ENCODE peak calls at places on chromosome 11, in four cellular contexts. H is WTC11, F is K562, G is HepG2. C is an unnamed sample.

GRCh38 chr11:101915811-101916291 is 471 bp downstream of the ANGPTL5 start:
- DNase-seq in H (no peak), F (no peak), G (no peak), C (no peak)

GRCh38 chr11:108997826-108998225 is 333.0 kb downstream of the DDX10 start:
- DNase-seq in H (no peak), F (no peak), G (no peak), C (no peak)

GRCh38 chr11:96464695-96465307 is 75.0 kb downstream of the JRKL start:
- DNase-seq in H (no peak), F (peak), G (peak), C (peak)

GRCh38 chr11:78821371-78822306 is 247.0 kb upstream of the NARS2 start:
- DNase-seq in H (no peak), F (no peak), G (no peak), C (no peak)

GRCh38 chr11:19836666-19837065 is 124.0 kb downstream of the NAV2 start:
- DNase-seq in H (no peak), F (no peak), G (no peak), C (no peak)

GRCh38 chr11:122486793-122487495 is 168.6 kb upstream of the UBASH3B start:
- DNase-seq in H (peak), F (no peak), G (no peak), C (no peak)

GRCh38 chr11:74123008-74123448 is 47.8 kb downstream of the C2CD3 start:
- DNase-seq in H (no peak), F (no peak), G (no peak), C (no peak)

GRCh38 chr11:64877390-64878222 is 815 bp downstream of the EHD1 start:
- DNase-seq in H (no peak), F (no peak), G (no peak), C (no peak)

GRCh38 chr11:124520253-124520854 is 23.1 kb downstream of the OR8B12 start:
- DNase-seq in H (no peak), F (no peak), G (no peak), C (no peak)
- TF ChIP-seq ELF4 in H (no peak), F (no peak), G (no peak), C (no peak)

GRCh38 chr11:129458756-129459535 is 83.3 kb downstream of the BARX2 start:
- DNase-seq in H (no peak), F (no peak), G (no peak), C (peak)

GRCh38 chr11:129458278-129458677 is 82.6 kb downstream of the BARX2 start:
- DNase-seq in H (no peak), F (no peak), G (no peak), C (no peak)

GRCh38 chr11:129455756-129456436 is 80.2 kb downstream of the BARX2 start:
- DNase-seq in H (no peak), F (no peak), G (no peak), C (no peak)

GRCh38 chr11:129457321-129457720 is 81.7 kb downstream of the BARX2 start:
- DNase-seq in H (no peak), F (no peak), G (no peak), C (no peak)

GRCh38 chr11:129460714-129461113 is 85.1 kb downstream of the BARX2 start:
- DNase-seq in H (no peak), F (no peak), G (peak), C (no peak)
- TF ChIP-seq ELF4 in H (no peak), F (no peak), G (no peak), C (no peak)

DNA sequence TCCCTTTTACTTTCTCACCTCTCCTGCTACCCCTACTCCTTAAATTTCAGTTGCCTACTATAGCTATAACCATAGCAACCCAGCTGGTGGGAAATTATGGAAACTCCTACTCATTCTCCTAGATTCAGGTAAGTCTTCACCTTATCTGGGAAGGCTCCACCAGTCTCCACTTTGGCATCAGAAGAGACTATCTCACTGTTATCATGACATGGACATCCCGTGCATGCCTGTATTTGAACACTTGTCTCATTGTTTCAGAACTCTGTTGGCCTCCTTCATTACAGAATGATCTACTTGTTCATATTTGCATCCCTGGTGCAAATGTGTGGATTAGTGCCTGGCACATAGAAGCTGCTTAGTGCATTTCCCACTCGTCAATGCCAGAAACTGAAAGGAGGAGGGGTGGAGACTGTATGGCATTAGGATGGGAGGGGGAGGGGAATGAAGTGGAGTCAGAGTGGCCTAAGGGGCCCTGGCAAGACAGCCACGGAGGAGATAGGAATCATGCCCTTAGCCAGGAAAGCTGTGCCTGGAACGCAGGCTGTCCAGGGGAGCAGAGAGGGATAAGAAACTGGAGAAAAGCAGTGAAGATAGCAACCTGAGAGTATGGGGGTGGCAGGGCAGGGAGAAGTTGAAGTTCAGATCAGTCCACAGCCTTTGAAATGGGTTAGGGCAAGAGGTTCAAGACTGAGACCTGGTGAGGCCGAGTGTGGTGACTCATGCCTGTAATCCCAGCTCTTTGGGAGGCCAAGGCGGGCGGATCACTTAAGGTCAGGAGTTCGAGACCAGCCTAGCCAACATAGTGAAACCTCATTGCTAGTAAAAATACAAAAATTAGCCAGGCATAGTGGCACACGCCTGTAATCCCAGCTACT is 53.8 kb upstream of the CAPRIN1 start:
- DNase-seq in H (no peak), F (no peak), G (no peak), C (no peak)
- TF ChIP-seq ELF4 in H (no peak), F (no peak), G (no peak), C (no peak)

GRCh38 chr11:34178422-34178821 is 73.0 kb downstream of the NAT10 start:
- DNase-seq in H (no peak), F (no peak), G (no peak), C (no peak)

GRCh38 chr11:34176980-34177319 is 71.5 kb downstream of the NAT10 start:
- DNase-seq in H (no peak), F (no peak), G (no peak), C (no peak)

GRCh38 chr11:34173050-34173449 is 67.6 kb downstream of the NAT10 start:
- DNase-seq in H (no peak), F (no peak), G (no peak), C (no peak)

GRCh38 chr11:34175284-34176019 is 70.0 kb downstream of the NAT10 start:
- DNase-seq in H (no peak), F (no peak), G (no peak), C (no peak)

GRCh38 chr11:34174411-34175041 is 69.1 kb downstream of the NAT10 start:
- DNase-seq in H (peak), F (peak), G (peak), C (peak)
- TF ChIP-seq ELF4 in H (no peak), F (no peak), G (no peak), C (no peak)

DNA sequence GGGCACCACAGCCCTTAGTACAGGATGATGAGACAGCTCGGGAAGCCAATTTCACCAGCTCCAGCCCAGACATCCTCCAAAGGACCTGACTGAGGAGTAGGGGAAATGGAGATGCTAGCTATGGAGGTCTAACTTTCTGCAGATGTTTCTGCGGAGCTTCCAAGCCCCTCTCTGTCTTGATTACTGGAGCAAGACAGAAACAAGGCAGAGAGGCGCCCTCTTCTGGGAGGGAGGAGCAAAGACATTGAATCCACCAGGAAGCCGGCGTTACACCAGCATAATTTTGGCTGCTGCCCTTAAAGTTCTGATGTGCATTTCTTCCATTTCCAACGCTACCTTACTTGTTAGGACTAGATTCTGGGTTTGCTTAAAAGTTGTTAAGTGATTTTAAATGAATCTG is 107.3 kb upstream of the HSD17B12 start:
- DNase-seq in H (peak), F (peak), G (peak), C (peak)
- TF ChIP-seq ELF4 in H (no peak), F (no peak), G (no peak), C (no peak)

GRCh38 chr11:2451336-2451735 is 6.5 kb downstream of the KCNQ1 start:
- DNase-seq in H (peak), F (no peak), G (no peak), C (no peak)

GRCh38 chr11:2450321-2451041 is 5.7 kb downstream of the KCNQ1 start:
- DNase-seq in H (no peak), F (no peak), G (no peak), C (no peak)

GRCh38 chr11:2453436-2453835 is 8.6 kb downstream of the KCNQ1 start:
- DNase-seq in H (no peak), F (no peak), G (no peak), C (no peak)

GRCh38 chr11:2449548-2450320 is 4.9 kb downstream of the KCNQ1 start:
- DNase-seq in H (no peak), F (no peak), G (no peak), C (no peak)

DNA sequence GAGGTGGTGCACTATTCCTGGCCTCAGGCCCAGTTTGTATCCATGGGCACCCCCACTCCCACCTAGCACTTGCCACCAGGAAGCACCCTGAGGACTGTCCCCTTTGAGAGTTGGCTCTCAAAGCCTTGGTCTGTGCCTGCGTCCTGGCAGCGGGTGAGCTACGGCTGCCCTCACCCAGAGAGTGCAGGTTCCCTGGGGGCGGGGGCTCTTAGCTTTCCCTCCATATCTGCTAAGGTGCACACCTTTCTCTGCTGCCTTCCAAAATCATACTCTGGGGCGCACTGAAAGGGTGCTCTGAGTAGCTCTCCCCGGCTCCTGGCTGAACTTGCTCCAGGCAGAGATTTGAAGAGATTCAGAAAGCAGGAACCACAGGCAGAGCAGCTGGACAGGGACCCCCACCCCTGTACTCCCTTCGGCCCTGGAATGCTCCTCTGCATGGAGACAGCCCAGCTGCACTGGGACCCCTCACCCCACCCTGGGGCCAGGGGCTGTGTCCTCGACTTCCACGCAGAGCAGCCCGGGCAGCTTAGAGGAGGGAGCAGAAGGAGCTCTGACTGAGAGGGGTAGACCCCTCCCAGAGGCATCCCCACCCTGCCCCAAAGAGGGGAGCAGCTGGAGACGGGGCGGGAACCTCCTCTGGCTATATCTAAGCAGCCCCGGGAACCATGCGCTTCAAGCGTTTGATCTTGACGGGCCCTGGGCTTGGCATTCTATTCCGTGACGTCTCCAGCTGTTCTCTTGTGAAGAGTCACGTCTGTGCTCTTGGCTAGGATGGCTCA is 7.3 kb downstream of the KCNQ1 start:
- DNase-seq in H (peak), F (no peak), G (no peak), C (no peak)
- TF ChIP-seq ELF4 in H (no peak), F (no peak), G (no peak), C (no peak)

GRCh38 chr11:76654310-76654851 is 16.2 kb downstream of the LRRC32 start:
- DNase-seq in H (peak), F (peak), G (no peak), C (no peak)
- TF ChIP-seq ELF4 in H (no peak), F (no peak), G (no peak), C (no peak)

DNA sequence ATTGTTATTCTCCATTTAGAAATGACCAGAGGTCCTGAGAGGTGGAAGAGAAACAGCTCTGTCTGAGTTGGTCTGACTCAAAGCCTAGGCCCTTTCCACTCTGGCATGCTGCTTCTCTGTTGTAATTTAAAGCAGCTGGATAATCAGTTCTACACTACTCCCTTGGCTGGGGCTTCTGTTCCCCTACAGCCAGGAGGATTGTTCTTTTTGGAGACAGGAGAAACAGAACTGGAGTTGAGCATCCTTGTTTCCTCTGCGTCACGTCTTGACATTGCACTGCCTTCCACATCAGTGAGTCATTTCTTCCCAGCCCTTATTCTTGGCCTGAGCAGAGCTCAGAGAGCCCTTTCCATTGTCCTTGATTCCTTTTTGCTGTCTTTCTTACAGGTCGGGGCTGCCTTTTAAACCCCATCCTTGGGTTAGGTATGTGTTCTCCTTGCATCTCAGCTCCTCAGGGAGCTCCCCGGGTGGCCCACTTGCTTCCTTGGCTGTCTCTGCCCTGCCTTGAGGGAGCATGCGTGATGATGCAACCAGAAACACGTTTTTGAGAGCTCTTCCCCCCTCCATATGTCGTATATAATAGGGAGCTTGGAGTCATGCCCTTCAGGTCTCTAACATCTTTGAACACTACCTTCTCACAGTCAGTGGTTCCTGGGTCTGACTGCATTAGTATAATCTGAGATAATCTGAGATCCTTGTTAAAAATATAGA is 35.7 kb downstream of the CYB5R2 start:
- DNase-seq in H (no peak), F (no peak), G (no peak), C (no peak)
- TF ChIP-seq ELF4 in H (no peak), F (no peak), G (no peak), C (no peak)